ENCODE peak calls at places on chromosome 22, in five cellular contexts. H is K562, S is GM12878, A is SK-N-SH, I is HepG2. X is an unnamed sample.

GRCh38 chr22:20803696-20804324 is 29.9 kb downstream of the SERPIND1 start:
- DNase-seq in A (peak), S (no peak), I (peak), H (peak), X (peak)

GRCh38 chr22:25942989-25943411 is 201.0 kb downstream of the MYO18B start:
- DNase-seq in A (peak), I (no peak), H (no peak), S (no peak), X (no peak)

GRCh38 chr22:37631448-37632173 is 7.9 kb upstream of the SH3BP1 start:
- DNase-seq in S (no peak), A (no peak), H (no peak), I (peak), X (no peak)

GRCh38 chr22:16959345-16959930 is 48.6 kb downstream of the GAB4 start:
- DNase-seq in A (no peak), I (no peak), H (no peak), S (no peak), X (peak)

GRCh38 chr22:38953577-38954413 is 3.6 kb upstream of the APOBEC3A start:
- DNase-seq in A (no peak), S (peak), H (no peak), I (no peak), X (no peak)

GRCh38 chr22:17964647-17965046 is 59.7 kb downstream of the MICAL3 start:
- DNase-seq in I (no peak), A (no peak), H (no peak), S (peak), X (no peak)

GRCh38 chr22:17373839-17374238 is 4.6 kb downstream of the CECR2 start:
- DNase-seq in A (no peak), H (no peak), S (no peak), I (no peak), X (no peak)

GRCh38 chr22:19943665-19944026 is 2.0 kb upstream of the TXNRD2 start:
- DNase-seq in A (peak), I (peak), S (no peak), H (peak), X (no peak)

GRCh38 chr22:21936151-21936778 is 16.4 kb downstream of the PPM1F start:
- DNase-seq in A (no peak), H (peak), I (no peak), S (no peak), X (no peak)

GRCh38 chr22:38843201-38843715 is 570 bp downstream of the NPTXR start:
- DNase-seq in I (peak), A (peak), S (no peak), H (peak), X (peak)

GRCh38 chr22:20111689-20112622 is 3.9 kb upstream of the RANBP1 start:
- DNase-seq in H (no peak), A (no peak), I (no peak), S (no peak), X (no peak)

GRCh38 chr22:39361495-39361894 is 11.7 kb downstream of the SYNGR1 start:
- DNase-seq in A (no peak), S (no peak), I (no peak), H (no peak), X (no peak)

GRCh38 chr22:41620646-41621098 is at the start of gene DESI1:
- DNase-seq in I (peak), A (no peak), S (no peak), H (peak), X (peak)

GRCh38 chr22:38086001-38086845 is 2.2 kb upstream of the SLC16A8 start:
- DNase-seq in A (no peak), I (no peak), H (no peak), S (no peak), X (no peak)

GRCh38 chr22:11629661-11630385 is 3898.2 kb upstream of the OR11H1 start:
- DNase-seq in S (no peak), A (peak), I (no peak), H (no peak), X (no peak)

GRCh38 chr22:23220485-23221350 is 40.4 kb downstream of the BCR start:
- DNase-seq in A (no peak), I (no peak), S (no peak), H (no peak), X (no peak)

GRCh38 chr22:22125028-22125578 is 119.5 kb upstream of the VPREB1 start:
- DNase-seq in I (no peak), A (no peak), S (no peak), H (no peak), X (no peak)

GRCh38 chr22:23157560-23158515 is 12.6 kb downstream of the RAB36 start:
- DNase-seq in H (no peak), A (no peak), S (no peak), I (no peak), X (no peak)

GRCh38 chr22:37154925-37155712 is 5.4 kb upstream of the IL2RB start:
- DNase-seq in H (no peak), A (no peak), S (no peak), I (no peak), X (no peak)

GRCh38 chr22:39242809-39243442 is 1.9 kb downstream of the PDGFB start:
- DNase-seq in A (no peak), S (no peak), H (no peak), I (peak), X (no peak)

GRCh38 chr22:31881198-31881597 is 63.1 kb upstream of the YWHAH start:
- DNase-seq in I (no peak), H (peak), A (no peak), S (no peak), X (no peak)
- TF ChIP-seq FOXM1 in I (no peak), H (no peak), A (no peak), S (no peak), X (no peak)

GRCh38 chr22:29689872-29690213 is 30.0 kb upstream of the CABP7 start:
- DNase-seq in H (peak), A (peak), I (peak), S (no peak), X (peak)
- TF ChIP-seq FOXM1 in H (no peak), A (no peak), I (no peak), S (no peak), X (no peak)

GRCh38 chr22:44670220-44670983 is 31.6 kb upstream of the PRR5 start:
- DNase-seq in I (no peak), S (no peak), H (no peak), A (no peak), X (no peak)

GRCh38 chr22:44673406-44673805 is 28.6 kb upstream of the PRR5 start:
- DNase-seq in A (no peak), S (no peak), I (no peak), H (no peak), X (no peak)

GRCh38 chr22:44669725-44670027 is 32.3 kb upstream of the PRR5 start:
- DNase-seq in A (peak), H (peak), I (no peak), S (no peak), X (peak)

GRCh38 chr22:44672632-44673031 is 29.4 kb upstream of the PRR5 start:
- DNase-seq in A (no peak), I (no peak), H (no peak), S (no peak), X (no peak)

GRCh38 chr22:44671742-44672141 is 30.3 kb upstream of the PRR5 start:
- DNase-seq in S (no peak), H (peak), I (peak), A (no peak), X (no peak)
- TF ChIP-seq FOXM1 in S (no peak), H (no peak), I (no peak), A (no peak), X (no peak)

GRCh38 chr22:40397436-40397835 is 27.0 kb downstream of the SGSM3 start:
- DNase-seq in A (no peak), S (no peak), I (no peak), H (no peak), X (no peak)
- TF ChIP-seq FOXM1 in A (no peak), S (no peak), I (no peak), H (no peak), X (no peak)

GRCh38 chr22:27730649-27731433 is 70.7 kb downstream of the MN1 start:
- DNase-seq in H (no peak), A (no peak), S (no peak), I (no peak), X (no peak)
- TF ChIP-seq FOXM1 in H (no peak), A (no peak), S (no peak), I (no peak), X (no peak)

GRCh38 chr22:43995057-43995685 is 28.9 kb upstream of the PARVB start:
- DNase-seq in A (no peak), S (no peak), I (no peak), H (no peak), X (no peak)

GRCh38 chr22:43995798-43996169 is 28.3 kb upstream of the PARVB start:
- DNase-seq in H (no peak), A (no peak), I (no peak), S (no peak), X (no peak)

GRCh38 chr22:43998865-43999264 is 25.2 kb upstream of the PARVB start:
- DNase-seq in H (no peak), A (no peak), I (no peak), S (no peak), X (no peak)

GRCh38 chr22:43996170-43996980 is 27.7 kb upstream of the PARVB start:
- DNase-seq in S (peak), I (no peak), A (no peak), H (no peak), X (no peak)

GRCh38 chr22:43996981-43997265 is 27.2 kb upstream of the PARVB start:
- DNase-seq in S (no peak), A (no peak), I (no peak), H (no peak), X (no peak)
- TF ChIP-seq FOXM1 in S (no peak), A (no peak), I (no peak), H (no peak), X (no peak)

DNA sequence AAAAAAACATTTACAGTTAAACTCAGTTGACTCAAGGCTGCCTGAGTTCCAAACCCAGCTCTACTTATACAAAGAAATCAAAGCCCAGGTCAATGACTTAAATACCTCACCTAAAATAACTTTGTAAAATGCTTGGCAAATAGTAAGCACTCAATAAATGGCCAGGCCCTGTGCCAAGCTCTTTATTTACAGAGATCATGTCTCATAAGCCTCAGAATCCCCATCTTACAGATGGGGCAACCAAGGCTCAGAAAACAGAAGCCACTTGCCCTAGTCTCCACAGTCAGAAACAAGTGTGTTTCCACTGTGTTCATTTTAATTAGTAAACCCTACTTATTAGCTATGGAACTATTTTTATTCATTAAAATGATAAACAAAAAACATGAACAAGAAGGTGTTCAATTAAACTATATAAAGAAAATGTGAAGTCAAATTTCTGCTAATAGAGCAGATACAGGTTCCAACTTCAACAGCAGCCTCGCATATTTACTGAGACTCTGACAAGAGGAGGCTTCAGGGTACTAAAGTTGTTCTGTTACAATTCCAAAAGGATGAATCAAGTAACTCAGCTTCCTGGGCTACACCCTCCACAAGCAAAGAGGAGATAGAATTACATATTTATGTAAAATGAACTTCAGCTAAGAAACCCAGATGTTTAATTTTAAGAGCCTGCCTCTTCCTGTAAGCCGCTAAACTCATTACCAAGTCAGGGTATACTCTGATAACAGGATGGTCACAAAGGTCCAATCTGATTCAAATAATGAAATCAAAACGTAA is 30.7 kb upstream of the TTC28 start:
- DNase-seq in I (peak), A (peak), S (no peak), H (no peak), X (no peak)
- TF ChIP-seq FOXM1 in I (no peak), A (no peak), S (no peak), H (no peak), X (no peak)

GRCh38 chr22:32655068-32655467 is 146.4 kb upstream of the TIMP3 start:
- DNase-seq in A (no peak), S (no peak), I (no peak), H (no peak), X (no peak)

GRCh38 chr22:32662587-32662915 is 139.0 kb upstream of the TIMP3 start:
- DNase-seq in I (no peak), A (no peak), S (no peak), H (no peak), X (no peak)

GRCh38 chr22:32661737-32662586 is 139.5 kb upstream of the TIMP3 start:
- DNase-seq in S (no peak), I (no peak), H (no peak), A (no peak), X (no peak)

GRCh38 chr22:32661296-32661695 is 140.2 kb upstream of the TIMP3 start:
- DNase-seq in A (no peak), S (no peak), I (no peak), H (no peak), X (no peak)

DNA sequence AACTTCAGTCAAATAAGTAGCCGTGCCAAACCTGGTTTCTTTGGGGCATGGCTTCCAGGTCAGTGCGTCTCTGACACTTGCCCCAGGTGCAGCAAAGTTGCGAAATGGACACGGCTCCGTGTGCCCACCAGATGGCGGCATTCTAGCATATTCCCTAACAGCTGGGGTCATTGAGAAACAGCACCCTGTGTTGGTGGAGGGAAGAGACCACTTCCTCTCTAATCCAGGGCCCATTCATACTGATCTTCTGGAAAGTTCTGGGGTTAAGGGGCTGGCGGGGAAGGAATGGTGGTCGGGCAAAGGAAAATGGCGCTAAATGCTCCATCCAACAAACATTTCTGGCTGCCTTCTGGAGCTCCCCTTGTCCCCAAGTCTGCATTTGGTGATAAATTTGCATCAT is 141.2 kb upstream of the TIMP3 start:
- DNase-seq in H (peak), S (no peak), I (peak), A (peak), X (peak)
- TF ChIP-seq FOXM1 in H (no peak), S (no peak), I (no peak), A (no peak), X (no peak)

GRCh38 chr22:47032956-47033647 is 270.7 kb downstream of the TBC1D22A start:
- DNase-seq in H (no peak), S (no peak), I (no peak), A (no peak), X (no peak)
- TF ChIP-seq FOXM1 in H (no peak), S (no peak), I (no peak), A (no peak), X (no peak)

GRCh38 chr22:49726022-49726681 is 101.5 kb downstream of the BRD1 start:
- DNase-seq in I (no peak), A (no peak), H (no peak), S (no peak), X (no peak)

GRCh38 chr22:49724893-49725489 is 102.7 kb downstream of the BRD1 start:
- DNase-seq in I (peak), S (no peak), A (peak), H (peak), X (peak)

GRCh38 chr22:49725516-49725915 is 102.2 kb downstream of the BRD1 start:
- DNase-seq in A (no peak), H (no peak), S (no peak), I (no peak), X (no peak)

GRCh38 chr22:49723478-49724029 is 104.1 kb downstream of the BRD1 start:
- DNase-seq in H (no peak), I (no peak), A (no peak), S (no peak), X (no peak)

DNA sequence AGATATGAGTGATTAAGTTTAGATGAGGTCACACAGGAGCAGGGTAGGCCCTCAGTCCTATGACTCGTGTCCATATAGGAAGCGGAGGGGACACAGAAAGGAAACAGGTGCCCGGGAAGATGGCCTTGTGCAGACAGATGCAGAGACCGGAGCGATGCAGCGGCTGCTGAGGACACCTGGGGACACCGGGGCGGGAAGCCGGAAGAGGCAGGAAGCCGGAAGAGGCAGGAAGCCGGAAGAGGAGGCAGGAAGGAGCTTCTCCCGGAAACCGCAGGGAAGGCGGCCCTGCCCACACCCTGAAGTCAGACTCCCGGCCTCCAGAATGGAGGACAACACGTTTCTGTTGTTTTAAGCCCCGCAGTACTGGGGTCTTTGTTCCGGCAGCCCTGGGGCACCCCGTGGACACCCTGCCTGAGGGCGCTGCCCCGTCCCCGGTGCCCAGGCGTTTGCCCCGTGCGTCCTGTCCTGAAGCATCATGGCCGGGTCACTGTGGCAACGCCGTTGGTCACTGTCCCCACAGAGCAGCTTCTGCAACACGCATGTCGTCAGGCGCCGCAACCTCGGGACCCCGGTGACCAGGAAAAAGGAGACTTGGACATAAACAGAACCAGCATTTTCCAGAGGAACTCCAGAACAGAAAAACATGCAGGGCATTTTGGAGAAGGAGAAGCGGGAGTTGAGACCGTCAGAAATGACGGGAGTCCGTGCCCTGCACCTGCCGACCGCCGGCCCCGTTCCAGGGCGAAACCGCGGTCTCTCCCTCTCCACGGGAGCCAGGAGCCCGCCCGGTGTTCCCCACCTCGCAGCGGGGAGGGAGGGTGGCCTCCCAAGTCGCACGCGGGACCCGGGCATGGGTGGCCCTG is 103.4 kb downstream of the BRD1 start:
- DNase-seq in A (peak), S (no peak), I (no peak), H (peak), X (no peak)
- TF ChIP-seq FOXM1 in A (no peak), S (no peak), I (no peak), H (no peak), X (no peak)